ENCODE peak calls at places on chromosomes 11 and 22, in seven cellular contexts. U is activated T-cell treated with anti-CD3 and anti-CD28 coated beads for 1 hour; F is stimulated activated CD4-positive, alpha-beta T cell treated with anti-CD3 and anti-CD28 coated beads, Interleukin-15, amount 100 ng/mL, for 24 hours; S is pancreas; N is body of pancreas; W is IMR-90; E is posterior cingulate gyrus. H is an unnamed sample.

GRCh38 chr22:32079110-32080089 is 36.3 kb downstream of the SLC5A1 start:
- DNase-seq in U (no peak), F (no peak), S (peak), N (peak), W (peak), E (no peak), H (no peak)

GRCh38 chr11:34614334-34615113 is 6.4 kb upstream of the EHF start:
- DNase-seq in U (no peak), F (no peak), S (no peak), N (no peak), W (peak), E (no peak), H (no peak)

GRCh38 chr11:36091256-36091811 is 147.5 kb downstream of the LDLRAD3 start:
- DNase-seq in U (no peak), F (no peak), S (no peak), N (no peak), W (peak), E (no peak), H (no peak)

GRCh38 chr11:76745561-76746207 is 37.5 kb upstream of the TSKU start:
- DNase-seq in U (no peak), F (no peak), S (no peak), N (peak), W (no peak), E (no peak), H (no peak)

GRCh38 chr11:7538023-7538422 is 24.2 kb downstream of the PPFIBP2 start:
- DNase-seq in U (no peak), F (peak), S (no peak), N (peak), W (no peak), E (no peak), H (no peak)

GRCh38 chr11:78985654-78986053 is 411.0 kb upstream of the NARS2 start:
- DNase-seq in U (no peak), F (no peak), S (no peak), N (no peak), W (no peak), E (no peak), H (no peak)

GRCh38 chr22:29479417-29480261 is at the start of gene NEFH:
- DNase-seq in U (no peak), F (no peak), S (no peak), N (no peak), W (no peak), E (peak), H (no peak)

GRCh38 chr11:122440783-122441701 is 214.5 kb upstream of the UBASH3B start:
- DNase-seq in U (no peak), F (no peak), S (no peak), N (peak), W (no peak), E (peak), H (peak)

GRCh38 chr11:130163346-130164220 is 4.0 kb downstream of the ST14 start:
- DNase-seq in U (no peak), F (no peak), S (peak), N (peak), W (no peak), E (no peak), H (no peak)

GRCh38 chr11:2517016-2517385 is 72.2 kb downstream of the KCNQ1 start:
- DNase-seq in U (no peak), F (no peak), S (peak), N (peak), W (no peak), E (no peak), H (peak)

GRCh38 chr11:2268911-2269600 is 1.3 kb downstream of the ASCL2 start:
- DNase-seq in U (peak), F (peak), S (peak), N (peak), W (no peak), E (no peak), H (no peak)

H was measured in suprapubic skin.